ENCODE peak calls at places on chromosomes 1 and 21, in seven cellular contexts. O is HCT116, E is AG09309, P is PC-3, T is colonic mucosa, D is HL-60, L is tibial artery. S is an unnamed sample.

GRCh38 chr1:32541064-32541566 is 1.9 kb downstream of the ZBTB8A start:
- DNase-seq in P (no peak), T (no peak), D (no peak), L (peak), E (no peak), O (no peak), S (no peak)

GRCh38 chr1:56450004-56450666 is 129.2 kb downstream of the PLPP3 start:
- DNase-seq in P (no peak), T (no peak), E (no peak), L (no peak), O (no peak), D (no peak), S (no peak)

GRCh38 chr1:52142220-52143153 is 598 bp downstream of the ZFYVE9 start:
- DNase-seq in D (peak), T (peak), P (peak), E (no peak), O (no peak), L (peak), S (peak)

GRCh38 chr1:1628656-1629429 is 3.1 kb upstream of the MMP23B start:
- DNase-seq in D (no peak), L (peak), O (peak), E (no peak), P (peak), T (no peak), S (no peak)

GRCh38 chr1:12173631-12174121 is 6.9 kb downstream of the TNFRSF1B start:
- DNase-seq in L (peak), E (no peak), P (no peak), D (peak), T (peak), O (no peak), S (no peak)

GRCh38 chr1:171610385-171610784 is 11.7 kb upstream of the MYOCOS start:
- DNase-seq in D (peak), T (no peak), E (peak), O (no peak), P (no peak), L (no peak), S (no peak)

GRCh38 chr21:28436286-28436932 is 556.3 kb downstream of the LTN1 start:
- DNase-seq in D (no peak), L (no peak), T (no peak), E (no peak), O (no peak), P (peak), S (peak)

GRCh38 chr1:53616927-53617326 is 122.0 kb downstream of the GLIS1 start:
- DNase-seq in T (no peak), O (no peak), P (no peak), E (no peak), L (peak), D (no peak), S (no peak)

GRCh38 chr1:92031281-92032110 is 1.7 kb downstream of the EPHX4 start:
- DNase-seq in O (no peak), D (no peak), L (no peak), P (no peak), E (no peak), T (no peak), S (peak)

GRCh38 chr1:233584376-233584775 is 29.5 kb upstream of the KCNK1 start:
- DNase-seq in T (no peak), P (no peak), O (no peak), D (no peak), L (no peak), E (no peak), S (no peak)

GRCh38 chr1:193183019-193183643 is 3.3 kb downstream of the B3GALT2 start:
- DNase-seq in T (peak), D (no peak), E (no peak), P (peak), L (no peak), O (peak), S (peak)

GRCh38 chr1:211753649-211754251 is 76.8 kb downstream of the LPGAT1 start:
- DNase-seq in O (no peak), T (no peak), D (no peak), L (no peak), E (no peak), P (no peak), S (no peak)

GRCh38 chr1:6987940-6988339 is 202.7 kb downstream of the CAMTA1 start:
- DNase-seq in D (no peak), T (no peak), E (no peak), P (no peak), O (no peak), L (no peak), S (no peak)

GRCh38 chr1:36612881-36613280 is 130.2 kb upstream of the CSF3R start:
- DNase-seq in T (no peak), D (no peak), P (peak), O (no peak), E (no peak), L (no peak), S (no peak)
- TF ChIP-seq CTCF in T (no peak), D (no peak), P (peak), O (peak), E (no peak), L (no peak), S (no peak)

GRCh38 chr21:40151611-40152010 is 284.4 kb downstream of the PCP4 start:
- DNase-seq in E (no peak), L (no peak), D (no peak), T (no peak), O (no peak), P (no peak), S (no peak)

GRCh38 chr21:40140675-40141074 is 273.4 kb downstream of the PCP4 start:
- DNase-seq in P (no peak), L (no peak), O (no peak), T (no peak), E (no peak), D (no peak), S (no peak)

GRCh38 chr21:40141621-40142020 is 274.4 kb downstream of the PCP4 start:
- DNase-seq in D (no peak), E (no peak), O (no peak), T (no peak), P (no peak), L (no peak), S (no peak)

GRCh38 chr21:40143822-40144525 is 276.7 kb downstream of the PCP4 start:
- DNase-seq in D (peak), O (peak), P (peak), L (no peak), T (peak), E (no peak), S (peak)

GRCh38 chr21:40146201-40146890 is 279.1 kb downstream of the PCP4 start:
- DNase-seq in P (peak), D (no peak), O (no peak), T (no peak), L (no peak), E (no peak), S (no peak)
- TF ChIP-seq CTCF in P (no peak), D (no peak), O (no peak), T (no peak), L (no peak), E (no peak), S (no peak)

GRCh38 chr1:95551201-95551600 is 317.2 kb downstream of the RWDD3 start:
- DNase-seq in D (no peak), O (no peak), P (no peak), L (no peak), E (no peak), T (no peak), S (no peak)
- TF ChIP-seq CTCF in D (no peak), O (no peak), P (no peak), L (no peak), E (no peak), T (no peak), S (no peak)

GRCh38 chr1:36306210-36306901 is at the start of gene SH3D21:
- DNase-seq in T (peak), O (no peak), E (no peak), D (peak), L (peak), P (peak), S (no peak)
- TF ChIP-seq CTCF in T (no peak), O (no peak), E (no peak), D (no peak), L (no peak), P (peak), S (no peak)

GRCh38 chr1:228456252-228457016 is 30.7 kb upstream of the RNF187 start:
- DNase-seq in O (no peak), T (no peak), P (no peak), D (no peak), L (no peak), E (no peak), S (no peak)

GRCh38 chr1:228457396-228458176 is 29.6 kb upstream of the RNF187 start:
- DNase-seq in L (peak), T (peak), E (peak), P (peak), D (peak), O (peak), S (peak)

GRCh38 chr1:228457017-228457395 is 30.2 kb upstream of the RNF187 start:
- DNase-seq in T (no peak), P (no peak), D (no peak), O (no peak), E (no peak), L (no peak), S (no peak)

GRCh38 chr1:228454238-228454637 is 32.9 kb upstream of the RNF187 start:
- DNase-seq in D (no peak), L (no peak), O (no peak), P (no peak), E (no peak), T (no peak), S (no peak)

GRCh38 chr1:228455715-228456114 is 31.5 kb upstream of the RNF187 start:
- DNase-seq in D (no peak), P (peak), E (no peak), T (no peak), L (no peak), O (no peak), S (peak)
- TF ChIP-seq CTCF in D (no peak), P (peak), E (peak), T (no peak), L (no peak), O (peak), S (peak)

GRCh38 chr21:44456207-44456914 is 1.1 kb downstream of the LRRC3 start:
- DNase-seq in E (no peak), L (peak), T (no peak), O (no peak), D (no peak), P (no peak), S (no peak)
- TF ChIP-seq CTCF in E (no peak), L (no peak), T (no peak), O (peak), D (no peak), P (no peak), S (no peak)